ENCODE peak calls at places on chromosome 12, in nine cellular contexts. J is fibroblast of mammary gland; G is CD4-positive, alpha-beta T cell; M is GM06990; F is ovary; T is left lung; S is thoracic aorta; Z is coronary artery; X is glutamatergic neuron. C is an unnamed sample.

GRCh38 chr12:115338566-115339294 is 654.8 kb upstream of the TBX3 start:
- DNase-seq in J (peak), G (no peak), M (no peak), F (no peak), T (no peak), S (no peak), Z (no peak), X (no peak), C (no peak)

GRCh38 chr12:128073937-128074336 is 193.0 kb upstream of the TMEM132C start:
- DNase-seq in J (no peak), G (no peak), M (no peak), F (no peak), T (no peak), S (no peak), Z (no peak), X (no peak), C (peak)

GRCh38 chr12:56122637-56123036 is 4.6 kb downstream of the ZC3H10 start:
- DNase-seq in J (no peak), G (no peak), M (no peak), F (no peak), T (no peak), S (no peak), Z (no peak), X (no peak), C (no peak)

GRCh38 chr12:57127101-57127709 is 1.1 kb upstream of the LRP1 start:
- DNase-seq in J (no peak), G (peak), M (peak), F (peak), T (peak), S (no peak), Z (no peak), X (peak), C (no peak)

GRCh38 chr12:123908884-123909807 is 63.5 kb downstream of the CCDC92 start:
- DNase-seq in J (no peak), G (no peak), M (no peak), F (no peak), T (no peak), S (no peak), Z (no peak), X (no peak), C (no peak)

GRCh38 chr12:69028941-69029729 is 96.2 kb upstream of the CPM start:
- DNase-seq in J (peak), G (no peak), M (no peak), F (no peak), T (no peak), S (no peak), Z (no peak), X (no peak), C (no peak)

GRCh38 chr12:114858388-114859146 is 174.6 kb upstream of the TBX3 start:
- DNase-seq in J (no peak), G (no peak), M (no peak), F (no peak), T (no peak), S (no peak), Z (no peak), X (no peak), C (no peak)

GRCh38 chr12:95624544-95624943 is 73.3 kb upstream of the USP44 start:
- DNase-seq in J (no peak), G (no peak), M (no peak), F (no peak), T (no peak), S (no peak), Z (no peak), X (no peak), C (no peak)

GRCh38 chr12:39616251-39616650 is 3.4 kb downstream of the ABCD2 start:
- DNase-seq in J (no peak), G (no peak), M (no peak), F (no peak), T (no peak), S (no peak), Z (no peak), X (no peak), C (no peak)

GRCh38 chr12:87728936-87729593 is 300.1 kb downstream of the C12orf50 start:
- DNase-seq in J (no peak), G (no peak), M (no peak), F (no peak), T (no peak), S (no peak), Z (no peak), X (no peak), C (no peak)

GRCh38 chr12:104741497-104742367 is 216.4 kb downstream of the SLC41A2 start:
- DNase-seq in J (peak), G (no peak), M (no peak), F (no peak), T (no peak), S (no peak), Z (no peak), X (no peak), C (no peak)

GRCh38 chr12:3299929-3300832 is 190.8 kb upstream of the PRMT8 start:
- DNase-seq in J (peak), G (peak), M (peak), F (peak), T (peak), S (peak), Z (peak), X (peak), C (peak)

GRCh38 chr12:103495158-103495782 is 498 bp downstream of the C12orf42 start:
- DNase-seq in J (no peak), G (peak), M (peak), F (no peak), T (peak), S (no peak), Z (no peak), X (peak), C (no peak)

GRCh38 chr12:106522708-106523107 is 60.1 kb upstream of the RFX4 start:
- DNase-seq in J (no peak), G (no peak), M (no peak), F (no peak), T (no peak), S (no peak), Z (no peak), X (no peak), C (no peak)

GRCh38 chr12:122203968-122204828 is 689 bp downstream of the B3GNT4 start:
- DNase-seq in J (no peak), G (no peak), M (no peak), F (no peak), T (no peak), S (no peak), Z (no peak), X (peak), C (no peak)

DNA sequence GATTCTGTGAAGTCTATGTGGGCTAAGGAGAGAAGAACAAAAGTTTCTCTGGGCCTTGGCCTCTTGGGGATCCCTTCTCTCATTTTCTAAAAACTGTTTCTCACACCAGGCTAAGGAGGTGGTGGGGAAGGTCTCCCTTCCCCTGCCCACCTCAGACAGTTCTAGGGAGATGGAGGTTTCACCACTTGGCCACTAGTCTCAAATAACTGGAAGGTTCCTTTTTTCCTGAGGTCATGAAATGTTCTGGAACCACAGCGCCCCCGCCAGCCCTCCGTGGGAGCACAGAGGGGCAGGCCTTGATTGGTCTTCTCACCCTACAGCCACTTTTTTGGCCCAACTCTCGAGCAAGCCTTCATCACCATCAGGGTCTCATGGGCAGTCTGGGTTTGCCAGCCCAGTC is 12.6 kb downstream of the C12orf43 start:
- DNase-seq in J (no peak), G (no peak), M (no peak), F (no peak), T (no peak), S (no peak), Z (no peak), X (no peak), C (no peak)
- TF ChIP-seq CTCF in J (no peak), G (no peak), M (no peak), F (no peak), T (no peak), S (no peak), Z (no peak), X (no peak), C (no peak)

DNA sequence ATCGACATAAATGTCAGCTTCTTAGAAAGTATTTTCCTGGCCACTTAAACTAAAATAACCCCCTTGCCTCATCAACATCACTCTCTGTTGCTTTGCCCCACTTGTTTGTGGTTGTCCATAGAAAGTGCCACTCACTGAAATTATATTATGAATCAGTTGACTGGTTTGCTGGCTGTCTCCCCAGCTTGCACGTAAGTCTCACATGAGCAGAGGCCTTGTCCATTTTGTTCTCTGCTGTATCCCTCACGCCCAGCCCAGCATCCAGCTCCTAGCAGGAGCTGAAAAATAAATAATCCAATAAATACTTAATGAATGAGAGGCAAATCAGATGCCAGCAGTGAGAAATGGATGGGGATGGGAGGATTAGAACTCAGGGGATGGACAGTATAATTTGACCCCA is 159.3 kb downstream of the KSR2 start:
- DNase-seq in J (no peak), G (no peak), M (no peak), F (no peak), T (no peak), S (no peak), Z (no peak), X (no peak), C (no peak)
- TF ChIP-seq CTCF in J (no peak), G (no peak), M (no peak), F (no peak), T (no peak), S (no peak), Z (no peak), X (no peak), C (no peak)

GRCh38 chr12:71754461-71755145 is at the start of gene RAB21:
- DNase-seq in J (peak), G (peak), M (peak), F (peak), T (peak), S (peak), Z (peak), X (peak), C (peak)
- TF ChIP-seq CTCF in J (peak), G (peak), M (no peak), F (peak), T (peak), S (peak), Z (no peak), X (peak), C (peak)

GRCh38 chr12:53299454-53300180 is at the start of gene MYG1:
- DNase-seq in J (peak), G (peak), M (peak), F (peak), T (peak), S (peak), Z (peak), X (peak), C (peak)
- TF ChIP-seq CTCF in J (peak), G (no peak), M (peak), F (no peak), T (no peak), S (peak), Z (no peak), X (no peak), C (peak)

DNA sequence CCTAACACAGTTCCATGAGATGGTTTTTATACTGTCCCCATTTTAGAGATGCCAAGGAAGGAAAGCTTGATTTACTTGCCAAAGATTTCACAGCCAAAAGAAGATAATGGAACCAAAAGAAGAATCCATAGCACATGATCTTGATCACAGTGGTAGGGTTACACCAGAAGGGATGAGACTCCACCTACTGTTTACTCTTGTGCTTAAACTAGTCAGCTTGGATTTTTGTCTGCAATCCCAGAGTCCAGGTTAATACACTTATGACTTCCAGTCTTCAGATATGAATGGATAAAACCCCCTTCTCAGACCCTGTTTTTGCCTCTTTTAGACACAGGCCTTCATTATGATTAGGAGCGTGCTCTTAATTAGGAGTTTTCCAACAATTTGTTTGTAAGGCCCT is 454.2 kb downstream of the AEBP2 start:
- DNase-seq in J (peak), G (no peak), M (no peak), F (no peak), T (no peak), S (no peak), Z (no peak), X (no peak), C (no peak)
- TF ChIP-seq CTCF in J (peak), G (no peak), M (peak), F (no peak), T (no peak), S (no peak), Z (no peak), X (no peak), C (peak)

GRCh38 chr12:130013771-130014484 is 110.1 kb upstream of the TMEM132D start:
- DNase-seq in J (peak), G (no peak), M (peak), F (no peak), T (no peak), S (no peak), Z (peak), X (peak), C (no peak)
- TF ChIP-seq CTCF in J (peak), G (no peak), M (peak), F (no peak), T (peak), S (peak), Z (no peak), X (peak), C (peak)

GRCh38 chr12:41073633-41074576 is 114.2 kb upstream of the PDZRN4 start:
- DNase-seq in J (no peak), G (no peak), M (peak), F (no peak), T (no peak), S (no peak), Z (no peak), X (no peak), C (no peak)

GRCh38 chr12:41064411-41064810 is 123.7 kb upstream of the PDZRN4 start:
- DNase-seq in J (no peak), G (no peak), M (no peak), F (no peak), T (no peak), S (no peak), Z (no peak), X (no peak), C (no peak)

GRCh38 chr12:41067941-41068645 is 120.0 kb upstream of the PDZRN4 start:
- DNase-seq in J (no peak), G (no peak), M (no peak), F (no peak), T (no peak), S (no peak), Z (no peak), X (no peak), C (no peak)
- TF ChIP-seq CTCF in J (no peak), G (no peak), M (no peak), F (no peak), T (no peak), S (no peak), Z (no peak), X (no peak), C (no peak)

DNA sequence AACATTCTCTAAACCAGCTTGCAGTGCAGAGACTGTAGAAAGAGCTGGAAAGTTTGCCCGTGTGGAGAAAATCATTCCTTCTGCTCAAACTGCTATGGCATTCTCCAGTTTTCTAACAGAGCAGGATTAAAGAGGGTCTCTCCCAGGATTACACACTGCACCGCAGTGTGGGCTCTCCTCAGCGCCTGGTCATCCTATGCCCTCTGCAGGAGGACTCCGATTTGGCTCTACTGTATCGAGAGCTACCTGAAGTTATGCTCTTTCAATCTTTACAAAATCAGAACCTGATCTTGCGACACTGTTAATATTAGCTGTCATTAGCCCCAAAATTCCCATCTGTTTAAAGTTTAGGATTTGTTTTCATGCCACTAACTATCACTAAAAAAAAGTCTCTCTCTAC is 33.0 kb downstream of the BHLHE41 start:
- DNase-seq in J (peak), G (no peak), M (no peak), F (peak), T (no peak), S (no peak), Z (no peak), X (no peak), C (no peak)
- TF ChIP-seq CTCF in J (peak), G (no peak), M (no peak), F (peak), T (no peak), S (no peak), Z (no peak), X (no peak), C (peak)

C was measured in osteocyte.